ENCODE peak calls at places on chromosomes 12 and 14, in six cellular contexts. M, R, B, C, S and X are unnamed samples.

GRCh38 chr14:56798447-56799326 is 11.6 kb downstream of the OTX2 start:
- DNase-seq in M (no peak), R (no peak), B (no peak), C (no peak), S (no peak), X (peak; percentile 45)

GRCh38 chr14:55366271-55366670 is 45.4 kb downstream of the ATG14 start:
- DNase-seq in M (no peak), R (no peak), B (no peak), C (no peak), S (no peak), X (no peak)

GRCh38 chr12:42638011-42638410 is 48.5 kb upstream of the PRICKLE1 start:
- DNase-seq in M (no peak), R (no peak), B (no peak), C (no peak), S (no peak), X (no peak)

GRCh38 chr14:54424479-54424901 is 16.7 kb downstream of the CNIH1 start:
- DNase-seq in M (no peak), R (no peak), B (no peak), C (no peak), S (no peak), X (no peak)

GRCh38 chr12:119180380-119181040 is 1.8 kb downstream of the HSPB8 start:
- DNase-seq in M (peak; percentile 47), R (no peak), B (no peak), C (no peak), S (no peak), X (no peak)

GRCh38 chr12:100077367-100077766 is 65.3 kb downstream of the BLTP3B start:
- DNase-seq in M (no peak), R (no peak), B (no peak), C (no peak), S (no peak), X (no peak)

GRCh38 chr12:51244269-51244668 is 5.6 kb downstream of the DAZAP2 start:
- DNase-seq in M (no peak), R (no peak), B (no peak), C (no peak), S (no peak), X (no peak)

GRCh38 chr14:102659797-102660196 is 67.3 kb downstream of the RCOR1 start:
- DNase-seq in M (no peak), R (no peak), B (no peak), C (no peak), S (no peak), X (no peak)

GRCh38 chr12:104565606-104566243 is 109.0 kb downstream of the CHST11 start:
- DNase-seq in M (no peak), R (no peak), B (no peak), C (no peak), S (no peak), X (no peak)

GRCh38 chr12:1605129-1606020 is 11.0 kb upstream of the FBXL14 start:
- DNase-seq in M (peak; percentile 55), R (peak; percentile 55), B (peak; percentile 85), C (no peak), S (peak; percentile 81), X (peak; percentile 74)

GRCh38 chr12:64544796-64545382 is 65.4 kb upstream of the RASSF3 start:
- DNase-seq in M (no peak), R (no peak), B (no peak), C (no peak), S (no peak), X (no peak)

GRCh38 chr14:93977790-93978581 is 1.6 kb upstream of the ASB2 start:
- DNase-seq in M (no peak), R (no peak), B (peak; percentile 86), C (peak; percentile 74), S (no peak), X (no peak)

GRCh38 chr12:62931481-62931880 is 3.5 kb downstream of the PPM1H start:
- DNase-seq in M (no peak), R (no peak), B (no peak), C (no peak), S (no peak), X (no peak)

GRCh38 chr12:116773276-116773731 is 35.2 kb downstream of the RNFT2 start:
- DNase-seq in M (no peak), R (no peak), B (peak; percentile 27), C (no peak), S (no peak), X (peak; percentile 57)

GRCh38 chr12:81450920-81451739 is 308.0 kb downstream of the PPFIA2 start:
- DNase-seq in M (no peak), R (peak; percentile 11), B (peak; percentile 45), C (no peak), S (no peak), X (peak; percentile 65)

GRCh38 chr12:109888179-109889020 is 8.1 kb upstream of the GLTP start:
- DNase-seq in M (no peak), R (no peak), B (peak; percentile 69), C (peak; percentile 45), S (no peak), X (no peak)

GRCh38 chr14:51453869-51454268 is 197.8 kb upstream of the FRMD6 start:
- DNase-seq in M (no peak), R (no peak), B (no peak), C (no peak), S (no peak), X (no peak)

GRCh38 chr12:57461904-57462306 is 2.3 kb downstream of the GLI1 start:
- DNase-seq in M (no peak), R (peak; percentile 56), B (peak; percentile 37), C (no peak), S (no peak), X (no peak)

GRCh38 chr12:57127710-57128518 is at the start of gene LRP1:
- DNase-seq in M (peak; percentile 88), R (peak; percentile 86), B (peak; percentile 65), C (no peak), S (peak; percentile 93), X (peak; percentile 73)

GRCh38 chr14:51554339-51554920 is 97.3 kb upstream of the FRMD6 start:
- DNase-seq in M (no peak), R (no peak), B (no peak), C (no peak), S (no peak), X (no peak)

GRCh38 chr12:109951751-109952150 is 44.4 kb downstream of the GIT2 start:
- DNase-seq in M (peak; percentile 34), R (no peak), B (no peak), C (no peak), S (no peak), X (no peak)

GRCh38 chr12:123907726-123908476 is 64.7 kb downstream of the CCDC92 start:
- DNase-seq in M (peak; percentile 58), R (no peak), B (no peak), C (no peak), S (no peak), X (no peak)

GRCh38 chr12:27657296-27657695 is 39.0 kb upstream of the REP15 start:
- DNase-seq in M (no peak), R (no peak), B (no peak), C (no peak), S (no peak), X (no peak)

GRCh38 chr12:22275847-22276246 is 58.7 kb downstream of the ST8SIA1 start:
- DNase-seq in M (peak; percentile 94), R (no peak), B (no peak), C (no peak), S (peak; percentile 70), X (no peak)

GRCh38 chr12:42309996-42310395 is 15.9 kb downstream of the ZCRB1 start:
- DNase-seq in M (no peak), R (no peak), B (no peak), C (no peak), S (no peak), X (no peak)

GRCh38 chr12:130470969-130471368 is 133.3 kb downstream of the PIWIL1 start:
- DNase-seq in M (no peak), R (no peak), B (no peak), C (no peak), S (no peak), X (no peak)

GRCh38 chr12:80187660-80188090 is 88.3 kb downstream of the OTOGL start:
- DNase-seq in M (peak; percentile 14), R (no peak), B (no peak), C (peak; percentile 40), S (no peak), X (no peak)

GRCh38 chr12:120350576-120351350 is 18.2 kb downstream of the MSI1 start:
- DNase-seq in M (no peak), R (no peak), B (no peak), C (no peak), S (peak; percentile 85), X (no peak)

GRCh38 chr12:92953747-92954146 is 24.7 kb upstream of the EEA1 start:
- DNase-seq in M (no peak), R (no peak), B (no peak), C (no peak), S (no peak), X (no peak)

GRCh38 chr12:121513464-121514183 is 67.2 kb downstream of the KDM2B start:
- DNase-seq in M (no peak), R (peak; percentile 84), B (peak; percentile 69), C (no peak), S (peak; percentile 73), X (no peak)

GRCh38 chr12:132669166-132669879 is 17.8 kb downstream of the POLE start:
- DNase-seq in M (no peak), R (no peak), B (no peak), C (no peak), S (no peak), X (no peak)
- TF ChIP-seq CTCF in M (no peak), R (no peak), B (no peak), C (no peak), S (no peak), X (no peak)

GRCh38 chr12:25272937-25273526 is 22.3 kb upstream of the KRAS start:
- DNase-seq in M (no peak), R (no peak), B (no peak), C (no peak), S (no peak), X (no peak)
- TF ChIP-seq CTCF in M (no peak), R (no peak), B (no peak), C (no peak), S (no peak), X (no peak)

DNA sequence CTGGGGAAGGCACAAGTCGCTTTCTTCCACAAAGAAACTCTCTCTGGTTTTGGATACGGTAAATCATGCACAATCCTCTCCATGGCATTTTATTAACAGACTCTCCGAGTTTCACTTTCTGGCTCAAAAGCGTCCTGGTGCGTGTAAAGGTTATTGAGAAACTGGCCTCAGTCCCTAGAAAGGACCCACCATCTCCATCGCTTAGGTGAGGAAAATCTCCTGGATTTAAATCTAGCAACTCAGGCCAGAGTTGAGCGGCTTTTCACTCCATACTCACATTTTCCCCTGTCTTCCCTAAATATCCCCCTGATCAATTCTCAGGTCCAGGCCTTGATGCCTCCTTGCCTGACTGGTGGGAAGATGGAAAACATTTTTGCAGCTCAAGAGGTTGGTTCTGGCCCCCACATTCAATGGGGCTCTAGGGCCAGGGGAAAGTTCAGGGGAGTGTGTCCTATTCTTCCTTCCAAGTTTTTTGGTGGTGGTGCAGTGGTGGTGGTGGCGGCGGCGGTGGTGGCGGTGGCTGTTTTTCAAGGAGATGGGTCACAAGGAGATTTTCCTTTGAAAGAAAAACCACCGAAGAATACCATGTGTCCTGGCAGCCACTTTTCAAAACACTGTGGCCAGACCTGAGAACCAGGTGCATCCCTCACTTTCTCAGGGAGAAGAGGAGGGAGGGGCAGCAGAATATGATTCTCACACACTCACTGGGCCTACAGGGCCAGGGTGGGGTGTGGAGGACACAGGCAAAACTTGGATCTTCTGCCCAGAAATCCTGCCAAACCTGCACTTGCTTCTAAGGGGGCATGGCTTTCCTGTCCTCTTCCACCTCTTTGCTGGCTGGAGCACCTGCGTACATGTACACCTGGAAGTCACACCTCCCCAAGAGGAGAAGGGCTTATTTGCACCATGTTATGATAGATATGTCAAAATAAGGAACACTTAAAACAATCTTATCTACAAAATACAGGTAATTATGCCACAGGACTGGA is 46.7 kb upstream of the PNMA1 start:
- DNase-seq in M (peak; percentile 31), R (no peak), B (peak; percentile 13), C (no peak), S (no peak), X (no peak)
- TF ChIP-seq CTCF in M (no peak), R (no peak), B (no peak), C (no peak), S (no peak), X (no peak)

GRCh38 chr12:58681730-58682129 is 238.6 kb downstream of the LRIG3 start:
- DNase-seq in M (no peak), R (no peak), B (no peak), C (no peak), S (no peak), X (no peak)
- TF ChIP-seq CTCF in M (no peak), R (no peak), B (no peak), C (no peak), S (no peak), X (no peak)